ENCODE peak calls at places on chromosomes 3 and 15, in eight cellular contexts. M is mucosa of descending colon, G is ovary, E is testis, Q is AG04449, L is left ventricle myocardium inferior, F is RWPE2, O is AG09309. H is an unnamed sample.

GRCh38 chr15:79635897-79636596 is 203.9 kb downstream of the MINAR1 start:
- DNase-seq in L (no peak), G (no peak), E (no peak), M (no peak), F (no peak), Q (no peak), O (no peak), H (no peak)

GRCh38 chr3:31132132-31132769 is 237.8 kb upstream of the GADL1 start:
- DNase-seq in Q (no peak), L (no peak), F (no peak), M (no peak), E (no peak), O (peak), G (no peak), H (peak)

GRCh38 chr15:95215016-95215415 is 983.7 kb downstream of the MCTP2 start:
- DNase-seq in O (no peak), Q (no peak), M (no peak), F (no peak), G (no peak), E (no peak), L (no peak), H (no peak)

GRCh38 chr3:123817413-123817812 is 66.7 kb downstream of the MYLK start:
- DNase-seq in G (no peak), E (no peak), M (no peak), O (no peak), Q (no peak), L (no peak), F (no peak), H (no peak)

GRCh38 chr3:117047951-117048705 is 338.5 kb downstream of the TUSC7 start:
- DNase-seq in E (no peak), L (no peak), O (no peak), M (no peak), Q (no peak), G (no peak), F (no peak), H (no peak)

GRCh38 chr15:91183630-91184029 is 83.6 kb downstream of the SV2B start:
- DNase-seq in Q (no peak), M (no peak), F (no peak), E (no peak), G (no peak), L (no peak), O (no peak), H (no peak)

GRCh38 chr3:14543446-14543845 is 3.3 kb upstream of the GRIP2 start:
- DNase-seq in L (no peak), G (no peak), M (no peak), Q (no peak), F (no peak), E (no peak), O (no peak), H (no peak)

GRCh38 chr3:51581529-51581928 is 43.0 kb downstream of the RAD54L2 start:
- DNase-seq in G (no peak), F (no peak), M (no peak), L (no peak), Q (no peak), O (no peak), E (no peak), H (peak)

GRCh38 chr3:10703875-10704274 is 112.2 kb upstream of the SLC6A11 start:
- DNase-seq in F (no peak), L (no peak), G (no peak), Q (peak), M (no peak), O (no peak), E (no peak), H (peak)

GRCh38 chr3:51916418-51916817 is 13.3 kb upstream of the IQCF1 start:
- DNase-seq in M (no peak), Q (no peak), G (no peak), F (no peak), L (no peak), O (no peak), E (no peak), H (no peak)

GRCh38 chr3:172223870-172224269 is 184.5 kb downstream of the FNDC3B start:
- DNase-seq in M (no peak), G (no peak), E (no peak), L (no peak), F (no peak), O (no peak), Q (no peak), H (no peak)

GRCh38 chr3:13191016-13191415 is 117.8 kb upstream of the IQSEC1 start:
- DNase-seq in G (no peak), E (no peak), L (no peak), O (no peak), F (no peak), M (no peak), Q (no peak), H (no peak)

GRCh38 chr15:51244366-51244977 is 93.9 kb downstream of the CYP19A1 start:
- DNase-seq in Q (no peak), M (no peak), O (no peak), L (no peak), F (no peak), G (no peak), E (no peak), H (no peak)

GRCh38 chr3:159074756-159075155 is 272.9 kb downstream of the MFSD1 start:
- DNase-seq in O (no peak), F (no peak), G (no peak), E (no peak), Q (no peak), L (no peak), M (no peak), H (no peak)

GRCh38 chr15:57134877-57135276 is 216.4 kb downstream of the TCF12 start:
- DNase-seq in G (no peak), L (no peak), O (no peak), E (no peak), Q (no peak), M (no peak), F (no peak), H (no peak)

GRCh38 chr3:8996681-8997121 is 33.4 kb upstream of the RAD18 start:
- DNase-seq in Q (no peak), G (peak), M (no peak), E (peak), O (peak), L (peak), F (no peak), H (no peak)

GRCh38 chr15:88605507-88606436 is 15.4 kb upstream of the AEN start:
- DNase-seq in Q (no peak), E (peak), F (no peak), G (peak), M (no peak), L (peak), O (no peak), H (peak)

GRCh38 chr3:147119346-147119745 is 287.0 kb downstream of the ZIC4 start:
- DNase-seq in M (no peak), F (no peak), E (no peak), L (no peak), Q (no peak), O (no peak), G (no peak), H (no peak)

GRCh38 chr3:25293736-25294135 is 134.3 kb upstream of the RARB start:
- DNase-seq in O (no peak), G (no peak), Q (no peak), F (no peak), L (no peak), E (no peak), M (no peak), H (peak)

GRCh38 chr3:45553469-45553974 is 41.0 kb upstream of the LIMD1 start:
- DNase-seq in G (peak), F (no peak), E (peak), Q (no peak), O (no peak), M (no peak), L (peak), H (peak)

DNA sequence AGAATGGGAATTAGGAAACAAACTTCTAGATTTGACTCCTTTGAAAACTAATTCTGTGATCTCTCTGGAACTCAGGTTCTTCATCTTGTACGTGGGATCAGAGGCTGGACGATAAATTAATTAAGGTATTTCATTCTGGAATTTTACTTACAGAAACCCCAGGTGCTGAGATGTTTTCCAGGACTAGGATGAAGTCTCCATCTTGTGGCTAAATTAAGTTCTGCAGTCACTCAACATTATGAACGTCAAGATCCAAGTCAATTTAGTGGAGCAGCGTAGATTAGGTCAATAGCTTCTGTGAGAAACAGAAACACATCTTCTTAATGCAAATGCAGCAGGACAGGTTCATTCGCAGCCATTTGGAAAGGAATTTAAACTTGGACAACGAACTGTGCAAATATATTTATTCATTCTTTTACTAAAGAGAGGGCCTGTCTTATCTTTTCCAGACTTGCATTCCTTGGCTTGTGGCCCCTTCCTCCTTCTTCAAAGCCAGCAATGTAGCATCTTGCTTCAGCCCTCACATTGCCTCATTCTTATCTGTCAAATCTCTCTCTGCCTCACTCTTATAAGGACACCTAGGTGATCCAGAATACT is 26.7 kb upstream of the TMC3 start:
- DNase-seq in L (no peak), M (no peak), E (no peak), F (no peak), O (peak), G (no peak), Q (no peak), H (peak)
- TF ChIP-seq CTCF in L (peak), M (peak), E (peak), F (peak), O (peak), G (peak), Q (peak), H (peak)

GRCh38 chr3:36381311-36381956 is 1.1 kb downstream of the STAC start:
- DNase-seq in M (no peak), G (no peak), E (no peak), O (no peak), F (no peak), Q (no peak), L (no peak), H (no peak)
- H3K4me3 ChIP-seq in M (no peak), G (peak), E (no peak), O (peak), F (no peak), Q (peak), L (peak), H (no peak)

DNA sequence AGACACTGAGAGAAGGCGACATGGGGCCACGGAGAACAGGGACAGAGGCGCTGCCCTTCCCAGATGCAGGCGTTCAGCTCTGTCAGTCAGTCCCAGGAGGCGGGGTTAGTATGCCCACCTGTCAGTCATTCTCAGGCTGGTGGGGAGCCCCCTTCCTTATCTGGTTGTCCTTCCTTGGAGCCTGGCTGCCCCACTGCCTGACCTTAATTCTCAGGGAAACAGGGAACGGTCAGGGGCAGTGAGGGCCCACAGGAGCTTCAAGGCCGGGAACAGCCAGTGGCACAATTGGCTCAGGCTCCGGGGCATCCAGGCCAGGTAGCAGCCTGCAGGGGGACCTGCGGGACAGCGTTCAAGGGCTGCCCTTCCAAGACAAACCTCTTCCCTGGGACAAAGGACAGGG is 133.2 kb downstream of the CHSY1 start:
- DNase-seq in F (peak), G (no peak), L (no peak), E (no peak), Q (no peak), M (no peak), O (no peak), H (no peak)
- TF ChIP-seq CTCF in F (no peak), G (no peak), L (no peak), E (no peak), Q (no peak), M (no peak), O (no peak), H (no peak)

DNA sequence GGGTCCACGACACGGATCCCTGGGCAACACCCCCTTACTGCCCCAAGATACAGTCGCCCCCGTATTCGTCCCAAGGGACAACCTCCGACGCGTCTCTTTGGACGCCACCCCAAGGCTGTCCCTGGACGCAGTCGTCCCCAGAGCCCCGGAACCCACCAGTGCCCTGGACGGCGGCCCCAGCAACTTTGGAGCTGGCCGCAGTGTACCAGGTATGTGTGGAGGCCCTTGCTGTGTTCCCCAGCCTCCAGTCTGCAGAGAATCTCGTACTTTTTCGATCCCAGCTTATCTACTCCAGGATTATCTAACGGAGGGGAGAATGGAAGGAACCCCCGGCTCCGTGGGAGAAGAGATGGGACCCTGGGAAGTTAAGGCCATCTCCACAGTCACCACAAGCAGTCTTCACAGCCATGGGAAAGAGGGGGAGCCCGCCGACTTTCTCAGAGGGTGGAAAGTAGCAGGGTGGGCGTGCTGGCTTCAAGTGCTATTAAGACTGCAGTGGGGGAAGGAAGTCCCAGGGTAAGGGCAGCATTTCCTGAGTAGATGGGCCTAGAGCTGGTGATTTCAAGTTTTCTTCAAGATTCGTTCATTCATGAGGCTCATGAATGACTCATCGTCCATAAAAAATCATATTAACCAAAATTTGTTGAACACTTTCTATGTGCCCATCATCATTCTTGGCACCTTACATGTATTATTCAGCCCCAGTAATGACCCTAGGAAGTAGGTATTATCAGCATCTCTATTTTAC is 1.1 kb downstream of the MESP2 start:
- DNase-seq in E (no peak), F (no peak), L (no peak), Q (no peak), M (peak), G (no peak), O (no peak), H (no peak)
- H3K4me3 ChIP-seq in E (peak), F (no peak), L (peak), Q (no peak), M (no peak), G (no peak), O (no peak), H (no peak)